ENCODE peak calls at places on chromosomes 12 and 14, in four cellular contexts. X is GM12878, R is HepG2, A is K562. Q is an unnamed sample.

GRCh38 chr12:51118706-51119105 is 35.3 kb upstream of the CSRNP2 start:
- DNase-seq in R (no peak), A (no peak), X (no peak), Q (no peak)

GRCh38 chr14:23704890-23705289 is 68.7 kb downstream of the DHRS2 start:
- DNase-seq in R (peak; percentile 44), X (no peak), A (no peak), Q (no peak)

GRCh38 chr14:23061995-23062394 is 4.7 kb upstream of the CDH24 start:
- DNase-seq in R (peak; percentile 87), A (no peak), X (no peak), Q (no peak)

GRCh38 chr12:127781336-127781735 is 485.6 kb upstream of the TMEM132C start:
- DNase-seq in A (no peak), X (no peak), R (no peak), Q (no peak)

GRCh38 chr14:92409069-92409468 is 86.1 kb downstream of the SLC24A4 start:
- DNase-seq in A (no peak), X (no peak), R (no peak), Q (no peak)

GRCh38 chr12:52156310-52156709 is 35.5 kb downstream of the KRT80 start:
- DNase-seq in R (no peak), X (no peak), A (no peak), Q (no peak)

GRCh38 chr12:120421701-120422100 is 16.2 kb upstream of the COX6A1 start:
- DNase-seq in R (no peak), A (no peak), X (no peak), Q (no peak)

GRCh38 chr12:66620703-66621102 is 58.2 kb downstream of the GRIP1 start:
- DNase-seq in R (no peak), X (no peak), A (no peak), Q (no peak)

GRCh38 chr14:59897757-59898383 is 22.1 kb upstream of the LRRC9 start:
- DNase-seq in R (peak; percentile 30), X (no peak), A (no peak), Q (peak; percentile 58)

GRCh38 chr14:43140453-43140852 is 1366.6 kb downstream of the FSCB start:
- DNase-seq in R (no peak), A (no peak), X (no peak), Q (no peak)

GRCh38 chr12:92342574-92342973 is 196.9 kb upstream of the BTG1 start:
- DNase-seq in A (no peak), R (no peak), X (no peak), Q (no peak)

GRCh38 chr12:124391340-124392261 is 96.7 kb downstream of the RFLNA start:
- DNase-seq in A (no peak), X (peak; percentile 28), R (no peak), Q (no peak)

GRCh38 chr12:107152331-107152730 is 59.0 kb upstream of the CRY1 start:
- DNase-seq in R (no peak), A (no peak), X (no peak), Q (no peak)

GRCh38 chr14:54258382-54258781 is 138.4 kb upstream of the CDKN3 start:
- DNase-seq in X (no peak), A (no peak), R (peak; percentile 46), Q (no peak)

GRCh38 chr12:82873309-82873708 is 186.6 kb downstream of the TMTC2 start:
- DNase-seq in R (no peak), X (no peak), A (no peak), Q (no peak)

GRCh38 chr14:100532916-100533630 is 54.1 kb downstream of the BEGAIN start:
- DNase-seq in R (no peak), A (no peak), X (no peak), Q (no peak)

GRCh38 chr12:81573228-81573627 is 185.9 kb downstream of the PPFIA2 start:
- DNase-seq in X (no peak), A (no peak), R (no peak), Q (no peak)

GRCh38 chr12:3885179-3886094 is 12.2 kb upstream of the PARP11 start:
- DNase-seq in R (peak; percentile 36), X (no peak), A (peak; percentile 7), Q (peak; percentile 19)

GRCh38 chr12:122974274-122974891 is 661 bp upstream of the OGFOD2 start:
- DNase-seq in X (peak; percentile 96), A (peak; percentile 86), R (peak; percentile 96), Q (peak; percentile 90)

GRCh38 chr12:19080918-19081317 is 48.6 kb upstream of the PLEKHA5 start:
- DNase-seq in R (no peak), A (no peak), X (no peak), Q (no peak)

GRCh38 chr14:100322138-100322957 is 791 bp upstream of the SLC25A47 start:
- DNase-seq in A (no peak), X (no peak), R (no peak), Q (no peak)

GRCh38 chr12:108637222-108637621 is 3.5 kb upstream of the SELPLG start:
- DNase-seq in R (no peak), X (no peak), A (no peak), Q (no peak)

GRCh38 chr14:89427426-89428162 is 10.6 kb upstream of the FOXN3 start:
- DNase-seq in A (no peak), X (no peak), R (no peak), Q (no peak)

GRCh38 chr12:24902521-24903304 is 46.2 kb downstream of the BCAT1 start:
- DNase-seq in X (no peak), R (no peak), A (no peak), Q (no peak)

GRCh38 chr14:91383439-91383838 is 34.2 kb downstream of the CCDC88C start:
- DNase-seq in A (no peak), X (no peak), R (no peak), Q (no peak)

GRCh38 chr12:128761305-128761880 is 62.4 kb downstream of the SLC15A4 start:
- DNase-seq in A (no peak), R (no peak), X (no peak), Q (no peak)

GRCh38 chr12:55392032-55392795 is 8.1 kb upstream of the OR6C65 start:
- DNase-seq in X (no peak), A (no peak), R (no peak), Q (no peak)

GRCh38 chr12:46983959-46984833 is 95.2 kb upstream of the PCED1B start:
- DNase-seq in R (peak; percentile 51), A (no peak), X (peak; percentile 2), Q (peak; percentile 38)

DNA sequence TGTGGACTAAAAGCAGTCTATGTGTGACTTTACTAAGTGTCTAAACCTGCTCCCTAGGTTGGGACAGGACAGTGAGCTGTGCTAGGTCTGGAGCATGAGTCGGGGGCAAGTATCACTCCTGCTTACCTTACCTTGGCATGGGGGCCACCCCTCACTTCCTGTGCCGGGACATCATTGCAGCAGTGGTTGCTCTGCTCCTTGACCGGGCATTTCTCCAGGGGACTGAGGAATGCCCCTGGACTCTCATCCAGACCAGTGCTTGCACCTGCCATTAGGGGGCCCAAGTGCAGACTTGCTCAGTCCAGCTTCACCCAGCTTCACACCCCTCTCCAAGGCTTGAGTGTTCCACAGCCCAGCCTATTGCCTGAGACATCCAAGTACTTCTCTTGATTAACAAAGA is 84.7 kb upstream of the NELL2 start:
- DNase-seq in R (peak; percentile 8), X (no peak), A (no peak), Q (peak; percentile 33)
- TF ChIP-seq FOXM1 in R (no peak), X (no peak), A (no peak), Q (no peak)

DNA sequence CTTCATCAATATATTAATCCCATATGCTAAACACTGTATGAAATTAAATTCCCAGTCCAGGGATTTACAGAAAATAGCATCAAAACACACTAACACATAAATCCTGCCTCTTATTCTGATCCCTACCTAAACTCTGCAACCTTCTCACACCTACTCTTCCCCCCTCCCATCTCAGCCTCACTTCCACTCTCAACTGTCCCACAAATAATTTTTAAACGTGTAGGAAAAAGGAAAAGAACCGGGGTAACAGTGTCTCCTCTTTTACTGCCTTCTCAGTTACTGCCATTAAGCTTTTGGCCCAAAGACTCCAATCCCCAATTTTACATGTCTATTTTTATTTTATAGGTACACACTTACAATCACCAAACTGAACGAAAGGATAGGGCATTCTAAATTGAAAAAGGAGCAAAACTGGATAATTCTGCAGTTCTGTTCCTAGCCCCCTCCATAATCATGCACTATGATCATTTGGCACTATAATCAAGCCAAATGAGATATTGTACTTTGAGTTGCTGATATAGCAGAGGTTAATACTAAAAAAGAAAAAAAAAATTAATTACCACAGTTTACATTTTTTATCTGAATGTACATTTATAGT is 2.9 kb downstream of the DUSP16 start:
- DNase-seq in A (no peak), X (no peak), R (no peak), Q (no peak)
- TF ChIP-seq FOXM1 in A (no peak), X (no peak), R (no peak), Q (no peak)

GRCh38 chr14:103894034-103894722 is 34.1 kb upstream of the TDRD9 start:
- DNase-seq in A (no peak), R (no peak), X (no peak), Q (no peak)
- TF ChIP-seq FOXM1 in A (no peak), R (no peak), X (no peak), Q (no peak)

GRCh38 chr14:94509356-94509755 is at the start of gene SERPINA12:
- DNase-seq in X (no peak), R (no peak), A (no peak), Q (no peak)

GRCh38 chr14:94500264-94500663 is 9.0 kb downstream of the SERPINA12 start:
- DNase-seq in A (no peak), X (no peak), R (no peak), Q (no peak)

GRCh38 chr14:94505206-94505605 is 4.1 kb downstream of the SERPINA12 start:
- DNase-seq in X (no peak), R (no peak), A (no peak), Q (no peak)

GRCh38 chr14:94501588-94502516 is 7.4 kb downstream of the SERPINA12 start:
- DNase-seq in R (peak; percentile 62), X (no peak), A (no peak), Q (no peak)

DNA sequence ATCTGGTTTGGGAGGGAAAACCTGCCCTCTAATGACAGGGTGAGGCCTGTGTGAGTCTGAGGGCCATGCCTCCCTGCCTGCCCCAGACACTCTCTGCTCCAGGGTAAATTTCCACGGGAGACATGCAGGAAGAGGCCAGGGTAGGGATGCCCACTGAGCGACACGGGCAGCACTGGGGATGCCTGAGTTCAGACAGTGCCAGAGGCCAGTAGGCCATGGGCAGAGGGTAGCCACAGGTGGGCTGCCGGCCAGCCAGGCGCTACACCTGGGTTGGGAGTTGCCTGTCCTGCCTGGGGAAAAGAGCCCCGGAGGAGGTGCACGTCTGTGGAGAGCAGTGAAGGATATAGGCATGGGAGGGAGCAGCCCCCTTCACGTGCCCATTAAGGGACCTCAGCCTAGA is 3.6 kb downstream of the SERPINA12 start:
- DNase-seq in A (no peak), R (no peak), X (no peak), Q (no peak)
- TF ChIP-seq FOXM1 in A (no peak), R (no peak), X (no peak), Q (no peak)

GRCh38 chr12:96810477-96810876 is 96.6 kb upstream of the NEDD1 start:
- DNase-seq in R (no peak), A (no peak), X (no peak), Q (no peak)
- TF ChIP-seq FOXM1 in R (no peak), A (no peak), X (no peak), Q (no peak)